ENCODE peak calls at places on chromosomes 5 and 9, in ten cellular contexts. One of them, this sample, is unnamed. For H3K9me3, the result is how much of the 10 kb centered on the place peaks cover.

GRCh38 chr5:176352116-176352878 is 9.3 kb downstream of the KIAA1191 start:
- DNase-seq in body of pancreas: no peak
- DNase-seq in esophagus squamous epithelium: no peak
- DNase-seq in tibial nerve: no peak
- DNase-seq in HCT116: no peak
- DNase-seq in transverse colon: no peak
- DNase-seq in IMR-90: peak
- DNase-seq in A549: no peak
- DNase-seq in stomach: no peak
- DNase-seq in ovary: no peak
- DNase-seq in this sample: no peak

GRCh38 chr5:90777959-90778358 is 219.4 kb downstream of the ADGRV1 start:
- DNase-seq in body of pancreas: no peak
- DNase-seq in esophagus squamous epithelium: no peak
- DNase-seq in tibial nerve: no peak
- DNase-seq in HCT116: no peak
- DNase-seq in transverse colon: no peak
- DNase-seq in IMR-90: no peak
- DNase-seq in A549: no peak
- DNase-seq in stomach: no peak
- DNase-seq in ovary: no peak
- DNase-seq in this sample: no peak

GRCh38 chr5:169691473-169691872 is 54.4 kb downstream of the DOCK2 start:
- DNase-seq in body of pancreas: no peak
- DNase-seq in esophagus squamous epithelium: no peak
- DNase-seq in tibial nerve: no peak
- DNase-seq in HCT116: no peak
- DNase-seq in transverse colon: no peak
- DNase-seq in IMR-90: no peak
- DNase-seq in A549: no peak
- DNase-seq in stomach: no peak
- DNase-seq in ovary: no peak
- DNase-seq in this sample: no peak

GRCh38 chr5:178287791-178288105 is 55.1 kb upstream of the PHYKPL start:
- DNase-seq in body of pancreas: no peak
- DNase-seq in esophagus squamous epithelium: no peak
- DNase-seq in tibial nerve: no peak
- DNase-seq in HCT116: no peak
- DNase-seq in transverse colon: no peak
- DNase-seq in IMR-90: no peak
- DNase-seq in A549: no peak
- DNase-seq in stomach: no peak
- DNase-seq in ovary: no peak
- DNase-seq in this sample: no peak

GRCh38 chr5:33046091-33046490 is 335.0 kb downstream of the NPR3 start:
- DNase-seq in body of pancreas: no peak
- DNase-seq in esophagus squamous epithelium: no peak
- DNase-seq in tibial nerve: no peak
- DNase-seq in HCT116: no peak
- DNase-seq in transverse colon: no peak
- DNase-seq in IMR-90: no peak
- DNase-seq in A549: no peak
- DNase-seq in stomach: no peak
- DNase-seq in ovary: no peak
- DNase-seq in this sample: no peak

GRCh38 chr5:160441352-160441781 is 19.7 kb downstream of the PTTG1 start:
- DNase-seq in body of pancreas: no peak
- DNase-seq in esophagus squamous epithelium: no peak
- DNase-seq in tibial nerve: no peak
- DNase-seq in HCT116: no peak
- DNase-seq in transverse colon: no peak
- DNase-seq in IMR-90: peak
- DNase-seq in A549: no peak
- DNase-seq in stomach: no peak
- DNase-seq in ovary: no peak
- DNase-seq in this sample: no peak

GRCh38 chr5:6713274-6714181 is at the start of gene TENT4A:
- DNase-seq in body of pancreas: peak
- DNase-seq in esophagus squamous epithelium: peak
- DNase-seq in tibial nerve: no peak
- DNase-seq in HCT116: no peak
- DNase-seq in transverse colon: peak
- DNase-seq in IMR-90: no peak
- DNase-seq in A549: peak
- DNase-seq in stomach: no peak
- DNase-seq in ovary: peak
- DNase-seq in this sample: no peak

GRCh38 chr9:110996436-110997224 is 41.6 kb downstream of the LPAR1 start:
- DNase-seq in body of pancreas: peak
- DNase-seq in esophagus squamous epithelium: no peak
- DNase-seq in tibial nerve: peak
- DNase-seq in HCT116: no peak
- DNase-seq in transverse colon: peak
- DNase-seq in IMR-90: peak
- DNase-seq in A549: no peak
- DNase-seq in stomach: peak
- DNase-seq in ovary: peak
- DNase-seq in this sample: peak

DNA sequence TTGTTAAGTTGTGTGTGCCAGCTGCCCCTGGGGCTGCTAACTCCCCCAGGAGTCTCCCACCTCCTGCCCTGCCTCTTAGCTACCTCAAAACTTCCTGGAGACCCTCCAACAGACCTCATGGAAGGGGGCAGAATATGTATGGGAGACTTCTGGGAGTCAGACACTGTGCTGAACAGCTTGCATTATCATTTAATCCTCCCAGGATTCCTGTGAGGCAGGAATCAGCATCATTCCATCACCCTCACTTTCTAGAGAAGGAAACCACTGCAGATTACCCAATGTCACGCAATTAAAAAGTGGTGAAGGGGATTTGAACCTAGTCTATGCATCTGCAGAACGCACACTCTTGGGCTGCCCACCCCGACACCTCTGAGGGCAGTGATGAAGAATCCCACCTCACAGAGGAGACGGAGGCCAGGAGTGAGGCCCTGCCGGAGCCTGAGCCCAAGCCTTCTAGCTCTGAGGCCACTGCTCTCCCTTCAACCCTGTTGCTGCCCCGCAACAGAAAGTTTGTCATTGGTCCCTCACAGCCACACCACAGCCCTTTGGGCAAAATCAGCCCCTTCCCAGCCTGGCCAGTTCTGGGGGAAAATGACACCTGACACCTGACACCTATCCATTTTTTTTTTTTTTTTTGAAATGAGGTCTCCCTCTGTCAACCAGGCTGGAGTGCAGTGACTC is 30.3 kb upstream of the IL17B start:
- DNase-seq in body of pancreas: no peak
- DNase-seq in esophagus squamous epithelium: no peak
- DNase-seq in tibial nerve: no peak
- DNase-seq in HCT116: no peak
- DNase-seq in transverse colon: no peak
- DNase-seq in IMR-90: no peak
- DNase-seq in A549: no peak
- DNase-seq in stomach: no peak
- DNase-seq in ovary: peak
- DNase-seq in this sample: no peak
- H3K4me3 ChIP-seq in body of pancreas: no peak
- H3K4me3 ChIP-seq in esophagus squamous epithelium: peak
- H3K4me3 ChIP-seq in tibial nerve: peak
- H3K4me3 ChIP-seq in HCT116: no peak
- H3K4me3 ChIP-seq in transverse colon: peak
- H3K4me3 ChIP-seq in IMR-90: peak
- H3K4me3 ChIP-seq in A549: no peak
- H3K4me3 ChIP-seq in stomach: peak
- H3K4me3 ChIP-seq in ovary: peak
- H3K4me3 ChIP-seq in this sample: peak

GRCh38 chr5:122184676-122185255 is 55.4 kb downstream of the ZNF474 start:
- DNase-seq in body of pancreas: no peak
- DNase-seq in esophagus squamous epithelium: no peak
- DNase-seq in tibial nerve: no peak
- DNase-seq in HCT116: no peak
- DNase-seq in transverse colon: no peak
- DNase-seq in IMR-90: no peak
- DNase-seq in A549: no peak
- DNase-seq in stomach: no peak
- DNase-seq in ovary: no peak
- DNase-seq in this sample: no peak

GRCh38 chr5:122192883-122193496 is 63.6 kb downstream of the ZNF474 start:
- DNase-seq in body of pancreas: no peak
- DNase-seq in esophagus squamous epithelium: no peak
- DNase-seq in tibial nerve: no peak
- DNase-seq in HCT116: peak
- DNase-seq in transverse colon: no peak
- DNase-seq in IMR-90: peak
- DNase-seq in A549: peak
- DNase-seq in stomach: no peak
- DNase-seq in ovary: peak
- DNase-seq in this sample: no peak

GRCh38 chr5:122192477-122192876 is 63.1 kb downstream of the ZNF474 start:
- DNase-seq in body of pancreas: no peak
- DNase-seq in esophagus squamous epithelium: no peak
- DNase-seq in tibial nerve: no peak
- DNase-seq in HCT116: no peak
- DNase-seq in transverse colon: no peak
- DNase-seq in IMR-90: no peak
- DNase-seq in A549: no peak
- DNase-seq in stomach: no peak
- DNase-seq in ovary: no peak
- DNase-seq in this sample: no peak

GRCh38 chr5:122187426-122187825 is 58.1 kb downstream of the ZNF474 start:
- DNase-seq in body of pancreas: no peak
- DNase-seq in esophagus squamous epithelium: no peak
- DNase-seq in tibial nerve: no peak
- DNase-seq in HCT116: no peak
- DNase-seq in transverse colon: peak
- DNase-seq in IMR-90: no peak
- DNase-seq in A549: no peak
- DNase-seq in stomach: no peak
- DNase-seq in ovary: no peak
- DNase-seq in this sample: no peak

DNA sequence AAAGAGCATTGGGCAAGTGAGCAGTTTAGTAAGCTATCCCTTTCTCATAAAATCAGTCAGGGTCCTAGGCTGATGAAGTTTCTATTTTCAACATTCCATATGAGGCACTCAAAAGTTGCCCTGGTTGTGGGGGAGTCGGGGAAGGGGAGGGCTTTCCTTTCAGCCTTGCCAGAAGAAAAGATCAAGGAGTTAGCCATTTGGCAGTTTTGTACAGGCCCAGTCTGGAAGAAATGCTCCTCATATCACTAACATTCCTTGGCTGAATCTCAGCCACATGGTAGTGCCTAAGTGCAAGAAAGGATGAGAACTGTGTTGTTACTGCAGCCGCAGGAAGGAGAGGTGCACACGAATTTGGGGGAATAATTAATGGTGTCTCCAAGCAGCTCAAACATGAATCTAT is 60.8 kb downstream of the ZNF474 start:
- DNase-seq in body of pancreas: no peak
- DNase-seq in esophagus squamous epithelium: no peak
- DNase-seq in tibial nerve: no peak
- DNase-seq in HCT116: no peak
- DNase-seq in transverse colon: no peak
- DNase-seq in IMR-90: no peak
- DNase-seq in A549: no peak
- DNase-seq in stomach: no peak
- DNase-seq in ovary: no peak
- DNase-seq in this sample: no peak
- H3K9me3 ChIP-seq in body of pancreas: under half
- H3K9me3 ChIP-seq in esophagus squamous epithelium: under half
- H3K9me3 ChIP-seq in tibial nerve: under half
- H3K9me3 ChIP-seq in HCT116: under half
- H3K9me3 ChIP-seq in transverse colon: under half
- H3K9me3 ChIP-seq in IMR-90: under half
- H3K9me3 ChIP-seq in A549: under half
- H3K9me3 ChIP-seq in stomach: under half
- H3K9me3 ChIP-seq in ovary: under half
- H3K9me3 ChIP-seq in this sample: under half

GRCh38 chr5:172534229-172535169 is 80.2 kb upstream of the SH3PXD2B start:
- DNase-seq in body of pancreas: no peak
- DNase-seq in esophagus squamous epithelium: no peak
- DNase-seq in tibial nerve: no peak
- DNase-seq in HCT116: peak
- DNase-seq in transverse colon: peak
- DNase-seq in IMR-90: no peak
- DNase-seq in A549: no peak
- DNase-seq in stomach: no peak
- DNase-seq in ovary: no peak
- DNase-seq in this sample: no peak

GRCh38 chr5:172531704-172532026 is 77.3 kb upstream of the SH3PXD2B start:
- DNase-seq in body of pancreas: no peak
- DNase-seq in esophagus squamous epithelium: no peak
- DNase-seq in tibial nerve: no peak
- DNase-seq in HCT116: no peak
- DNase-seq in transverse colon: no peak
- DNase-seq in IMR-90: no peak
- DNase-seq in A549: no peak
- DNase-seq in stomach: no peak
- DNase-seq in ovary: no peak
- DNase-seq in this sample: no peak

GRCh38 chr5:172533058-172533398 is 78.7 kb upstream of the SH3PXD2B start:
- DNase-seq in body of pancreas: no peak
- DNase-seq in esophagus squamous epithelium: no peak
- DNase-seq in tibial nerve: no peak
- DNase-seq in HCT116: no peak
- DNase-seq in transverse colon: peak
- DNase-seq in IMR-90: no peak
- DNase-seq in A549: no peak
- DNase-seq in stomach: no peak
- DNase-seq in ovary: no peak
- DNase-seq in this sample: no peak

GRCh38 chr5:172530835-172531703 is 76.7 kb upstream of the SH3PXD2B start:
- DNase-seq in body of pancreas: no peak
- DNase-seq in esophagus squamous epithelium: no peak
- DNase-seq in tibial nerve: no peak
- DNase-seq in HCT116: no peak
- DNase-seq in transverse colon: no peak
- DNase-seq in IMR-90: no peak
- DNase-seq in A549: no peak
- DNase-seq in stomach: no peak
- DNase-seq in ovary: no peak
- DNase-seq in this sample: no peak

GRCh38 chr5:172533399-172534228 is 79.3 kb upstream of the SH3PXD2B start:
- DNase-seq in body of pancreas: no peak
- DNase-seq in esophagus squamous epithelium: no peak
- DNase-seq in tibial nerve: no peak
- DNase-seq in HCT116: no peak
- DNase-seq in transverse colon: no peak
- DNase-seq in IMR-90: no peak
- DNase-seq in A549: no peak
- DNase-seq in stomach: no peak
- DNase-seq in ovary: no peak
- DNase-seq in this sample: no peak
- TF ChIP-seq POLR2A in body of pancreas: no peak
- TF ChIP-seq POLR2A in esophagus squamous epithelium: no peak
- TF ChIP-seq POLR2A in tibial nerve: no peak
- TF ChIP-seq POLR2A in HCT116: no peak
- TF ChIP-seq POLR2A in transverse colon: no peak
- TF ChIP-seq POLR2A in IMR-90: no peak
- TF ChIP-seq POLR2A in A549: no peak
- TF ChIP-seq POLR2A in stomach: no peak
- TF ChIP-seq POLR2A in ovary: no peak
- TF ChIP-seq POLR2A in this sample: no peak

DNA sequence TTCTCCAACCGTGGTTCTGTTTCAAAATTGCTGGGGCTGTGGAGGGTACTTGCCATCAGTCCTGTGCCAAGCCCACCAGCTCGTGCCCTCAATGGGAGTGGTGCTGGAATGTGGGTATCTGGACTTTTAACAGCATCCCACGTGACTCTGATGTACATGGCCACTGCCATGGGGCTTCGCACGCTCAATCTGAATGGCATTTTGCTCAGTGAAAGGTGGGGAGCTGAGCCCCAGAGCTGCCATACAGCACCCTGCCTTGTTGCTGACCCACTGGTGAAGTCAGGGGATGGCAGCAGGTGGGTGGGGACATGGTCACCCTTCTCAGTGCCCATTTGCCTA is 16.6 kb upstream of the SYNPO start:
- DNase-seq in body of pancreas: no peak
- DNase-seq in esophagus squamous epithelium: no peak
- DNase-seq in tibial nerve: no peak
- DNase-seq in HCT116: no peak
- DNase-seq in transverse colon: no peak
- DNase-seq in IMR-90: no peak
- DNase-seq in A549: no peak
- DNase-seq in stomach: no peak
- DNase-seq in ovary: peak
- DNase-seq in this sample: no peak
- H3K4me3 ChIP-seq in body of pancreas: no peak
- H3K4me3 ChIP-seq in esophagus squamous epithelium: no peak
- H3K4me3 ChIP-seq in tibial nerve: peak
- H3K4me3 ChIP-seq in HCT116: peak
- H3K4me3 ChIP-seq in transverse colon: no peak
- H3K4me3 ChIP-seq in IMR-90: no peak
- H3K4me3 ChIP-seq in A549: no peak
- H3K4me3 ChIP-seq in stomach: peak
- H3K4me3 ChIP-seq in ovary: no peak
- H3K4me3 ChIP-seq in this sample: peak